ENCODE peak calls at places on chromosome 15, in ten cellular contexts. One of them, this sample, is unnamed.

GRCh38 chr15:57031082-57031481 is 112.6 kb downstream of the TCF12 start:
- DNase-seq in right cardiac atrium: no peak
- DNase-seq in naive thymus-derived CD8-positive, alpha-beta T cell: no peak
- DNase-seq in AG04449: no peak
- DNase-seq in dorsolateral prefrontal cortex: no peak
- DNase-seq in neural crest cell: no peak
- DNase-seq in activated naive CD4-positive, alpha-beta T cell treated with anti-CD3 and anti-CD28 coated beads for 36 hours: no peak
- DNase-seq in KBM-7: no peak
- DNase-seq in posterior cingulate gyrus: no peak
- DNase-seq in cardiac septum: no peak
- DNase-seq in this sample: no peak

GRCh38 chr15:80289558-80290277 is 37.7 kb upstream of the CTXND1 start:
- DNase-seq in right cardiac atrium: no peak
- DNase-seq in naive thymus-derived CD8-positive, alpha-beta T cell: no peak
- DNase-seq in AG04449: no peak
- DNase-seq in dorsolateral prefrontal cortex: no peak
- DNase-seq in neural crest cell: no peak
- DNase-seq in activated naive CD4-positive, alpha-beta T cell treated with anti-CD3 and anti-CD28 coated beads for 36 hours: no peak
- DNase-seq in KBM-7: no peak
- DNase-seq in posterior cingulate gyrus: no peak
- DNase-seq in cardiac septum: no peak
- DNase-seq in this sample: no peak

GRCh38 chr15:60928987-60929386 is 300.1 kb downstream of the RORA start:
- DNase-seq in right cardiac atrium: no peak
- DNase-seq in naive thymus-derived CD8-positive, alpha-beta T cell: no peak
- DNase-seq in AG04449: no peak
- DNase-seq in dorsolateral prefrontal cortex: no peak
- DNase-seq in neural crest cell: no peak
- DNase-seq in activated naive CD4-positive, alpha-beta T cell treated with anti-CD3 and anti-CD28 coated beads for 36 hours: no peak
- DNase-seq in KBM-7: no peak
- DNase-seq in posterior cingulate gyrus: no peak
- DNase-seq in cardiac septum: no peak
- DNase-seq in this sample: no peak

GRCh38 chr15:81285461-81285860 is 38.5 kb downstream of the STARD5 start:
- DNase-seq in right cardiac atrium: no peak
- DNase-seq in naive thymus-derived CD8-positive, alpha-beta T cell: no peak
- DNase-seq in AG04449: no peak
- DNase-seq in dorsolateral prefrontal cortex: no peak
- DNase-seq in neural crest cell: no peak
- DNase-seq in activated naive CD4-positive, alpha-beta T cell treated with anti-CD3 and anti-CD28 coated beads for 36 hours: peak; percentile 6
- DNase-seq in KBM-7: no peak
- DNase-seq in posterior cingulate gyrus: no peak
- DNase-seq in cardiac septum: peak; percentile 17
- DNase-seq in this sample: no peak

GRCh38 chr15:42108189-42108588 is 13.8 kb upstream of the PLA2G4D start:
- DNase-seq in right cardiac atrium: no peak
- DNase-seq in naive thymus-derived CD8-positive, alpha-beta T cell: no peak
- DNase-seq in AG04449: no peak
- DNase-seq in dorsolateral prefrontal cortex: no peak
- DNase-seq in neural crest cell: no peak
- DNase-seq in activated naive CD4-positive, alpha-beta T cell treated with anti-CD3 and anti-CD28 coated beads for 36 hours: no peak
- DNase-seq in KBM-7: no peak
- DNase-seq in posterior cingulate gyrus: no peak
- DNase-seq in cardiac septum: no peak
- DNase-seq in this sample: no peak

GRCh38 chr15:48374472-48374871 is 43.2 kb downstream of the DUT start:
- DNase-seq in right cardiac atrium: no peak
- DNase-seq in naive thymus-derived CD8-positive, alpha-beta T cell: no peak
- DNase-seq in AG04449: no peak
- DNase-seq in dorsolateral prefrontal cortex: no peak
- DNase-seq in neural crest cell: no peak
- DNase-seq in activated naive CD4-positive, alpha-beta T cell treated with anti-CD3 and anti-CD28 coated beads for 36 hours: no peak
- DNase-seq in KBM-7: no peak
- DNase-seq in posterior cingulate gyrus: no peak
- DNase-seq in cardiac septum: no peak
- DNase-seq in this sample: no peak

GRCh38 chr15:57647791-57648130 is 56.1 kb downstream of the MYZAP start:
- DNase-seq in right cardiac atrium: peak; percentile 44
- DNase-seq in naive thymus-derived CD8-positive, alpha-beta T cell: no peak
- DNase-seq in AG04449: no peak
- DNase-seq in dorsolateral prefrontal cortex: no peak
- DNase-seq in neural crest cell: no peak
- DNase-seq in activated naive CD4-positive, alpha-beta T cell treated with anti-CD3 and anti-CD28 coated beads for 36 hours: no peak
- DNase-seq in KBM-7: no peak
- DNase-seq in posterior cingulate gyrus: no peak
- DNase-seq in cardiac septum: no peak
- DNase-seq in this sample: peak; percentile 73

GRCh38 chr15:60727260-60727659 is 248.3 kb upstream of the ICE2 start:
- DNase-seq in right cardiac atrium: no peak
- DNase-seq in naive thymus-derived CD8-positive, alpha-beta T cell: no peak
- DNase-seq in AG04449: no peak
- DNase-seq in dorsolateral prefrontal cortex: no peak
- DNase-seq in neural crest cell: no peak
- DNase-seq in activated naive CD4-positive, alpha-beta T cell treated with anti-CD3 and anti-CD28 coated beads for 36 hours: no peak
- DNase-seq in KBM-7: no peak
- DNase-seq in posterior cingulate gyrus: no peak
- DNase-seq in cardiac septum: no peak
- DNase-seq in this sample: no peak

GRCh38 chr15:76161153-76162049 is 101.6 kb downstream of the TMEM266 start:
- DNase-seq in right cardiac atrium: no peak
- DNase-seq in naive thymus-derived CD8-positive, alpha-beta T cell: no peak
- DNase-seq in AG04449: no peak
- DNase-seq in dorsolateral prefrontal cortex: no peak
- DNase-seq in neural crest cell: no peak
- DNase-seq in activated naive CD4-positive, alpha-beta T cell treated with anti-CD3 and anti-CD28 coated beads for 36 hours: no peak
- DNase-seq in KBM-7: no peak
- DNase-seq in posterior cingulate gyrus: no peak
- DNase-seq in cardiac septum: no peak
- DNase-seq in this sample: no peak

GRCh38 chr15:69999392-70000085 is 98.2 kb downstream of the TLE3 start:
- DNase-seq in right cardiac atrium: no peak
- DNase-seq in naive thymus-derived CD8-positive, alpha-beta T cell: no peak
- DNase-seq in AG04449: no peak
- DNase-seq in dorsolateral prefrontal cortex: no peak
- DNase-seq in neural crest cell: no peak
- DNase-seq in activated naive CD4-positive, alpha-beta T cell treated with anti-CD3 and anti-CD28 coated beads for 36 hours: no peak
- DNase-seq in KBM-7: no peak
- DNase-seq in posterior cingulate gyrus: no peak
- DNase-seq in cardiac septum: no peak
- DNase-seq in this sample: no peak

GRCh38 chr15:85828026-85828597 is 33.4 kb upstream of the KLHL25 start:
- DNase-seq in right cardiac atrium: no peak
- DNase-seq in naive thymus-derived CD8-positive, alpha-beta T cell: no peak
- DNase-seq in AG04449: no peak
- DNase-seq in dorsolateral prefrontal cortex: no peak
- DNase-seq in neural crest cell: no peak
- DNase-seq in activated naive CD4-positive, alpha-beta T cell treated with anti-CD3 and anti-CD28 coated beads for 36 hours: no peak
- DNase-seq in KBM-7: peak; percentile 64
- DNase-seq in posterior cingulate gyrus: no peak
- DNase-seq in cardiac septum: no peak
- DNase-seq in this sample: no peak

GRCh38 chr15:73822998-73823397 is 50.4 kb upstream of the TBC1D21 start:
- DNase-seq in right cardiac atrium: no peak
- DNase-seq in naive thymus-derived CD8-positive, alpha-beta T cell: no peak
- DNase-seq in AG04449: no peak
- DNase-seq in dorsolateral prefrontal cortex: no peak
- DNase-seq in neural crest cell: peak; percentile 16
- DNase-seq in activated naive CD4-positive, alpha-beta T cell treated with anti-CD3 and anti-CD28 coated beads for 36 hours: peak; percentile 18
- DNase-seq in KBM-7: peak; percentile 9
- DNase-seq in posterior cingulate gyrus: no peak
- DNase-seq in cardiac septum: no peak
- DNase-seq in this sample: peak; percentile 40

GRCh38 chr15:45434168-45434567 is 55.8 kb upstream of the GATM start:
- DNase-seq in right cardiac atrium: no peak
- DNase-seq in naive thymus-derived CD8-positive, alpha-beta T cell: no peak
- DNase-seq in AG04449: no peak
- DNase-seq in dorsolateral prefrontal cortex: no peak
- DNase-seq in neural crest cell: no peak
- DNase-seq in activated naive CD4-positive, alpha-beta T cell treated with anti-CD3 and anti-CD28 coated beads for 36 hours: no peak
- DNase-seq in KBM-7: no peak
- DNase-seq in posterior cingulate gyrus: no peak
- DNase-seq in cardiac septum: no peak
- DNase-seq in this sample: no peak

GRCh38 chr15:40925863-40926658 is 3.1 kb upstream of the DLL4 start:
- DNase-seq in right cardiac atrium: no peak
- DNase-seq in naive thymus-derived CD8-positive, alpha-beta T cell: no peak
- DNase-seq in AG04449: no peak
- DNase-seq in dorsolateral prefrontal cortex: peak; percentile 43
- DNase-seq in neural crest cell: peak; percentile 43
- DNase-seq in activated naive CD4-positive, alpha-beta T cell treated with anti-CD3 and anti-CD28 coated beads for 36 hours: no peak
- DNase-seq in KBM-7: no peak
- DNase-seq in posterior cingulate gyrus: peak; percentile 35
- DNase-seq in cardiac septum: no peak
- DNase-seq in this sample: no peak

GRCh38 chr15:65377976-65378366 is at the start of gene IGDCC3:
- DNase-seq in right cardiac atrium: no peak
- DNase-seq in naive thymus-derived CD8-positive, alpha-beta T cell: no peak
- DNase-seq in AG04449: no peak
- DNase-seq in dorsolateral prefrontal cortex: peak; percentile 30
- DNase-seq in neural crest cell: peak; percentile 77
- DNase-seq in activated naive CD4-positive, alpha-beta T cell treated with anti-CD3 and anti-CD28 coated beads for 36 hours: no peak
- DNase-seq in KBM-7: peak; percentile 25
- DNase-seq in posterior cingulate gyrus: peak; percentile 45
- DNase-seq in cardiac septum: no peak
- DNase-seq in this sample: no peak

GRCh38 chr15:55687792-55688191 is 55.2 kb downstream of the PRTG start:
- DNase-seq in right cardiac atrium: no peak
- DNase-seq in naive thymus-derived CD8-positive, alpha-beta T cell: no peak
- DNase-seq in AG04449: no peak
- DNase-seq in dorsolateral prefrontal cortex: no peak
- DNase-seq in neural crest cell: no peak
- DNase-seq in activated naive CD4-positive, alpha-beta T cell treated with anti-CD3 and anti-CD28 coated beads for 36 hours: no peak
- DNase-seq in KBM-7: no peak
- DNase-seq in posterior cingulate gyrus: no peak
- DNase-seq in cardiac septum: no peak
- DNase-seq in this sample: no peak

GRCh38 chr15:84681822-84682221 is 23.8 kb upstream of the NMB start:
- DNase-seq in right cardiac atrium: no peak
- DNase-seq in naive thymus-derived CD8-positive, alpha-beta T cell: no peak
- DNase-seq in AG04449: no peak
- DNase-seq in dorsolateral prefrontal cortex: no peak
- DNase-seq in neural crest cell: no peak
- DNase-seq in activated naive CD4-positive, alpha-beta T cell treated with anti-CD3 and anti-CD28 coated beads for 36 hours: peak; percentile 38
- DNase-seq in KBM-7: peak; percentile 78
- DNase-seq in posterior cingulate gyrus: no peak
- DNase-seq in cardiac septum: no peak
- DNase-seq in this sample: peak; percentile 67

GRCh38 chr15:34583399-34584320 is at the start of gene GOLGA8B:
- DNase-seq in right cardiac atrium: peak; percentile 64
- DNase-seq in naive thymus-derived CD8-positive, alpha-beta T cell: peak; percentile 69
- DNase-seq in AG04449: no peak
- DNase-seq in dorsolateral prefrontal cortex: peak; percentile 58
- DNase-seq in neural crest cell: peak; percentile 55
- DNase-seq in activated naive CD4-positive, alpha-beta T cell treated with anti-CD3 and anti-CD28 coated beads for 36 hours: peak; percentile 87
- DNase-seq in KBM-7: peak; percentile 72
- DNase-seq in posterior cingulate gyrus: peak; percentile 39
- DNase-seq in cardiac septum: peak; percentile 82
- DNase-seq in this sample: peak; percentile 56

GRCh38 chr15:67618312-67618711 is 75.8 kb downstream of the MAP2K5 start:
- DNase-seq in right cardiac atrium: no peak
- DNase-seq in naive thymus-derived CD8-positive, alpha-beta T cell: no peak
- DNase-seq in AG04449: no peak
- DNase-seq in dorsolateral prefrontal cortex: no peak
- DNase-seq in neural crest cell: no peak
- DNase-seq in activated naive CD4-positive, alpha-beta T cell treated with anti-CD3 and anti-CD28 coated beads for 36 hours: no peak
- DNase-seq in KBM-7: no peak
- DNase-seq in posterior cingulate gyrus: no peak
- DNase-seq in cardiac septum: no peak
- DNase-seq in this sample: no peak

GRCh38 chr15:32878849-32879795 is 161.3 kb downstream of the GREM1 start:
- DNase-seq in right cardiac atrium: no peak
- DNase-seq in naive thymus-derived CD8-positive, alpha-beta T cell: no peak
- DNase-seq in AG04449: no peak
- DNase-seq in dorsolateral prefrontal cortex: no peak
- DNase-seq in neural crest cell: no peak
- DNase-seq in activated naive CD4-positive, alpha-beta T cell treated with anti-CD3 and anti-CD28 coated beads for 36 hours: no peak
- DNase-seq in KBM-7: no peak
- DNase-seq in posterior cingulate gyrus: no peak
- DNase-seq in cardiac septum: no peak
- DNase-seq in this sample: no peak

GRCh38 chr15:40252438-40253178 is 13.7 kb downstream of the PAK6 start:
- DNase-seq in right cardiac atrium: peak; percentile 41
- DNase-seq in naive thymus-derived CD8-positive, alpha-beta T cell: no peak
- DNase-seq in AG04449: no peak
- DNase-seq in dorsolateral prefrontal cortex: no peak
- DNase-seq in neural crest cell: peak; percentile 31
- DNase-seq in activated naive CD4-positive, alpha-beta T cell treated with anti-CD3 and anti-CD28 coated beads for 36 hours: no peak
- DNase-seq in KBM-7: no peak
- DNase-seq in posterior cingulate gyrus: no peak
- DNase-seq in cardiac septum: no peak
- DNase-seq in this sample: peak; percentile 40

GRCh38 chr15:47719730-47720129 is 2.4 kb downstream of the SEMA6D start:
- DNase-seq in right cardiac atrium: no peak
- DNase-seq in naive thymus-derived CD8-positive, alpha-beta T cell: no peak
- DNase-seq in AG04449: no peak
- DNase-seq in dorsolateral prefrontal cortex: no peak
- DNase-seq in neural crest cell: no peak
- DNase-seq in activated naive CD4-positive, alpha-beta T cell treated with anti-CD3 and anti-CD28 coated beads for 36 hours: no peak
- DNase-seq in KBM-7: no peak
- DNase-seq in posterior cingulate gyrus: no peak
- DNase-seq in cardiac septum: no peak
- DNase-seq in this sample: no peak

GRCh38 chr15:74642724-74643367 is 27.2 kb downstream of the CLK3 start:
- DNase-seq in right cardiac atrium: no peak
- DNase-seq in naive thymus-derived CD8-positive, alpha-beta T cell: no peak
- DNase-seq in AG04449: no peak
- DNase-seq in dorsolateral prefrontal cortex: no peak
- DNase-seq in neural crest cell: no peak
- DNase-seq in activated naive CD4-positive, alpha-beta T cell treated with anti-CD3 and anti-CD28 coated beads for 36 hours: no peak
- DNase-seq in KBM-7: peak; percentile 42
- DNase-seq in posterior cingulate gyrus: no peak
- DNase-seq in cardiac septum: no peak
- DNase-seq in this sample: peak; percentile 77

GRCh38 chr15:65695073-65695472 is 73.3 kb downstream of the SLC24A1 start:
- DNase-seq in right cardiac atrium: no peak
- DNase-seq in naive thymus-derived CD8-positive, alpha-beta T cell: no peak
- DNase-seq in AG04449: no peak
- DNase-seq in dorsolateral prefrontal cortex: no peak
- DNase-seq in neural crest cell: no peak
- DNase-seq in activated naive CD4-positive, alpha-beta T cell treated with anti-CD3 and anti-CD28 coated beads for 36 hours: no peak
- DNase-seq in KBM-7: no peak
- DNase-seq in posterior cingulate gyrus: no peak
- DNase-seq in cardiac septum: no peak
- DNase-seq in this sample: no peak

GRCh38 chr15:81163961-81164800 is 30.1 kb downstream of the CFAP161 start:
- DNase-seq in right cardiac atrium: no peak
- DNase-seq in naive thymus-derived CD8-positive, alpha-beta T cell: no peak
- DNase-seq in AG04449: peak; percentile 72
- DNase-seq in dorsolateral prefrontal cortex: no peak
- DNase-seq in neural crest cell: no peak
- DNase-seq in activated naive CD4-positive, alpha-beta T cell treated with anti-CD3 and anti-CD28 coated beads for 36 hours: no peak
- DNase-seq in KBM-7: peak; percentile 48
- DNase-seq in posterior cingulate gyrus: no peak
- DNase-seq in cardiac septum: no peak
- DNase-seq in this sample: peak; percentile 19

GRCh38 chr15:31098953-31099740 is 2.4 kb downstream of the TRPM1 start:
- DNase-seq in right cardiac atrium: no peak
- DNase-seq in naive thymus-derived CD8-positive, alpha-beta T cell: no peak
- DNase-seq in AG04449: no peak
- DNase-seq in dorsolateral prefrontal cortex: no peak
- DNase-seq in neural crest cell: no peak
- DNase-seq in activated naive CD4-positive, alpha-beta T cell treated with anti-CD3 and anti-CD28 coated beads for 36 hours: no peak
- DNase-seq in KBM-7: peak; percentile 15
- DNase-seq in posterior cingulate gyrus: no peak
- DNase-seq in cardiac septum: no peak
- DNase-seq in this sample: peak; percentile 27

GRCh38 chr15:31598620-31599019 is 272.0 kb downstream of the KLF13 start:
- DNase-seq in right cardiac atrium: no peak
- DNase-seq in naive thymus-derived CD8-positive, alpha-beta T cell: no peak
- DNase-seq in AG04449: no peak
- DNase-seq in dorsolateral prefrontal cortex: no peak
- DNase-seq in neural crest cell: no peak
- DNase-seq in activated naive CD4-positive, alpha-beta T cell treated with anti-CD3 and anti-CD28 coated beads for 36 hours: no peak
- DNase-seq in KBM-7: no peak
- DNase-seq in posterior cingulate gyrus: no peak
- DNase-seq in cardiac septum: no peak
- DNase-seq in this sample: no peak

GRCh38 chr15:33091983-33092688 is 102.4 kb downstream of the FMN1 start:
- DNase-seq in right cardiac atrium: no peak
- DNase-seq in naive thymus-derived CD8-positive, alpha-beta T cell: no peak
- DNase-seq in AG04449: no peak
- DNase-seq in dorsolateral prefrontal cortex: no peak
- DNase-seq in neural crest cell: no peak
- DNase-seq in activated naive CD4-positive, alpha-beta T cell treated with anti-CD3 and anti-CD28 coated beads for 36 hours: no peak
- DNase-seq in KBM-7: no peak
- DNase-seq in posterior cingulate gyrus: no peak
- DNase-seq in cardiac septum: no peak
- DNase-seq in this sample: no peak